ENCODE peak calls at places on chromosomes 13 and 19, in nine cellular contexts. N is HEK293T; X is substantia nigra; W is stimulated activated CD8-positive, alpha-beta memory T cell treated with anti-CD3 and anti-CD28 coated beads, Interleukin-12 subunit alpha, Interleukin-12 subunit beta, amount 100 ng/mL, for 4 hours; P is HT-29; T is Calu3; H is GM12865; S is anterior cingulate cortex; G is left kidney. Z is an unnamed sample.

GRCh38 chr13:42885325-42885724 is 103.9 kb downstream of the FAM216B start:
- DNase-seq in N (no peak), X (no peak), W (no peak), P (no peak), T (no peak), H (no peak), S (no peak), G (no peak), Z (no peak)

GRCh38 chr13:94679614-94680013 is 32.7 kb downstream of the SOX21 start:
- DNase-seq in N (no peak), X (no peak), W (no peak), P (peak; percentile 45), T (no peak), H (no peak), S (no peak), G (no peak), Z (no peak)

GRCh38 chr13:38090913-38091312 is 221.3 kb upstream of the TRPC4 start:
- DNase-seq in N (no peak), X (no peak), W (no peak), P (no peak), T (no peak), H (no peak), S (no peak), G (peak; percentile 22), Z (no peak)

GRCh38 chr13:77502104-77502720 is 33.3 kb upstream of the SCEL start:
- DNase-seq in N (no peak), X (no peak), W (no peak), P (no peak), T (no peak), H (peak; percentile 57), S (no peak), G (no peak), Z (no peak)

GRCh38 chr13:33927315-33927714 is 109.4 kb downstream of the RFC3 start:
- DNase-seq in N (no peak), X (no peak), W (no peak), P (no peak), T (no peak), H (no peak), S (no peak), G (no peak), Z (no peak)

GRCh38 chr19:43957891-43958290 is 6.9 kb downstream of the ZNF221 start:
- DNase-seq in N (no peak), X (no peak), W (no peak), P (no peak), T (no peak), H (no peak), S (no peak), G (no peak), Z (no peak)

GRCh38 chr13:79491715-79492114 is 10.8 kb downstream of the NDFIP2 start:
- DNase-seq in N (no peak), X (no peak), W (no peak), P (peak; percentile 20), T (no peak), H (no peak), S (no peak), G (no peak), Z (no peak)

GRCh38 chr19:4555657-4556561 is 3.6 kb downstream of the SEMA6B start:
- DNase-seq in N (peak; percentile 77), X (no peak), W (no peak), P (peak; percentile 74), T (peak; percentile 81), H (no peak), S (no peak), G (no peak), Z (no peak)

GRCh38 chr19:45599286-45599685 is 2.7 kb downstream of the GPR4 start:
- DNase-seq in N (no peak), X (no peak), W (no peak), P (no peak), T (no peak), H (no peak), S (no peak), G (peak; percentile 37), Z (no peak)

GRCh38 chr13:30880756-30881155 is 25.3 kb upstream of the MEDAG start:
- DNase-seq in N (no peak), X (no peak), W (no peak), P (peak; percentile 73), T (no peak), H (no peak), S (no peak), G (no peak), Z (no peak)

GRCh38 chr13:35690546-35690945 is 214.1 kb upstream of the MAB21L1 start:
- DNase-seq in N (no peak), X (no peak), W (no peak), P (no peak), T (no peak), H (no peak), S (no peak), G (no peak), Z (no peak)

GRCh38 chr19:55386515-55386947 is 799 bp downstream of the RPL28 start:
- DNase-seq in N (no peak), X (no peak), W (no peak), P (no peak), T (no peak), H (no peak), S (no peak), G (no peak), Z (no peak)

GRCh38 chr19:4369888-4370260 is 26.5 kb downstream of the MPND start:
- DNase-seq in N (no peak), X (peak; percentile 26), W (peak; percentile 60), P (peak; percentile 29), T (no peak), H (peak; percentile 89), S (peak; percentile 62), G (peak; percentile 73), Z (peak; percentile 72)

GRCh38 chr13:36421447-36421846 is 10.8 kb upstream of the CCNA1 start:
- DNase-seq in N (no peak), X (no peak), W (no peak), P (no peak), T (no peak), H (no peak), S (no peak), G (no peak), Z (no peak)

GRCh38 chr19:18551631-18552030 is 6.0 kb upstream of the KXD1 start:
- DNase-seq in N (no peak), X (no peak), W (no peak), P (no peak), T (no peak), H (no peak), S (no peak), G (no peak), Z (no peak)

GRCh38 chr13:110801044-110801443 is 87.5 kb downstream of the ING1 start:
- DNase-seq in N (no peak), X (no peak), W (no peak), P (no peak), T (no peak), H (peak; percentile 10), S (no peak), G (peak; percentile 23), Z (no peak)

GRCh38 chr13:44241638-44242037 is 132.0 kb upstream of the SERP2 start:
- DNase-seq in N (no peak), X (no peak), W (no peak), P (no peak), T (no peak), H (no peak), S (no peak), G (no peak), Z (no peak)

GRCh38 chr13:45196622-45197021 is 4.2 kb downstream of the KCTD4 start:
- DNase-seq in N (no peak), X (no peak), W (no peak), P (no peak), T (no peak), H (peak; percentile 41), S (no peak), G (no peak), Z (no peak)

GRCh38 chr19:38478273-38478971 is 44.9 kb downstream of the RYR1 start:
- DNase-seq in N (peak; percentile 68), X (no peak), W (no peak), P (peak; percentile 67), T (peak; percentile 37), H (peak; percentile 38), S (no peak), G (peak; percentile 25), Z (no peak)

GRCh38 chr13:103066079-103066880 is at the start of gene SLC10A2:
- DNase-seq in N (no peak), X (no peak), W (no peak), P (peak; percentile 32), T (no peak), H (no peak), S (no peak), G (peak; percentile 10), Z (no peak)

GRCh38 chr19:49831592-49831991 is 13.5 kb downstream of the MED25 start:
- DNase-seq in N (no peak), X (no peak), W (no peak), P (no peak), T (no peak), H (no peak), S (no peak), G (no peak), Z (no peak)

GRCh38 chr19:50268501-50268900 is 60.7 kb downstream of the KCNC3 start:
- DNase-seq in N (no peak), X (no peak), W (no peak), P (no peak), T (no peak), H (no peak), S (no peak), G (no peak), Z (no peak)

GRCh38 chr19:14611051-14611450 is 28.2 kb downstream of the CLEC17A start:
- DNase-seq in N (no peak), X (no peak), W (no peak), P (no peak), T (no peak), H (no peak), S (no peak), G (no peak), Z (no peak)

GRCh38 chr13:42574011-42574410 is at the start of gene TNFSF11:
- DNase-seq in N (no peak), X (no peak), W (no peak), P (no peak), T (no peak), H (no peak), S (no peak), G (peak; percentile 51), Z (no peak)

GRCh38 chr13:113902956-113903355 is 39.1 kb upstream of the GAS6 start:
- DNase-seq in N (no peak), X (no peak), W (no peak), P (no peak), T (no peak), H (no peak), S (no peak), G (no peak), Z (peak; percentile 12)

GRCh38 chr13:52695856-52696255 is 43.2 kb downstream of the SUGT1 start:
- DNase-seq in N (no peak), X (no peak), W (no peak), P (no peak), T (no peak), H (peak; percentile 42), S (no peak), G (no peak), Z (no peak)